ENCODE peak calls at places on chromosomes 7 and 10, in four cellular contexts. J, Z, H and D are unnamed samples.
A peak's percentile ranks its signal among the peaks of the same experiment; 100 is the strongest.

GRCh38 chr7:55198634-55199366 is 166.3 kb upstream of the LANCL2 start:
- DNase-seq in H (no peak), Z (no peak), J (no peak), D (no peak)

GRCh38 chr7:34087892-34088891 is 182.9 kb downstream of the BMPER start:
- DNase-seq in J (peak; percentile 79), H (peak; percentile 39), Z (peak; percentile 62), D (no peak)

GRCh38 chr7:116499168-116500070 is at the start of gene CAV2:
- DNase-seq in Z (peak; percentile 82), H (peak; percentile 79), J (peak; percentile 79), D (no peak)

GRCh38 chr7:94030634-94031033 is 26.5 kb upstream of the BET1 start:
- DNase-seq in Z (no peak), J (no peak), H (no peak), D (no peak)

GRCh38 chr7:1689356-1689755 is 19.3 kb downstream of the ELFN1 start:
- DNase-seq in Z (no peak), J (no peak), H (no peak), D (no peak)

GRCh38 chr7:131293018-131293417 is 34.7 kb upstream of the MKLN1 start:
- DNase-seq in J (no peak), H (no peak), Z (no peak), D (no peak)

GRCh38 chr7:5420841-5421625 is 2.6 kb downstream of the TNRC18 start:
- DNase-seq in Z (no peak), H (no peak), J (peak; percentile 47), D (no peak)

GRCh38 chr10:69004821-69005220 is 16.2 kb downstream of the KIFBP start:
- DNase-seq in H (no peak), Z (peak; percentile 47), J (no peak), D (no peak)

GRCh38 chr7:16836481-16836880 is 31.7 kb upstream of the AGR2 start:
- DNase-seq in J (no peak), H (no peak), Z (no peak), D (no peak)

GRCh38 chr10:9596368-9596920 is 1421.2 kb upstream of the CELF2 start:
- DNase-seq in H (no peak), J (no peak), Z (peak; percentile 10), D (no peak)

GRCh38 chr10:88754272-88754671 is 5.5 kb upstream of the LIPN start:
- DNase-seq in Z (no peak), J (no peak), H (no peak), D (no peak)

GRCh38 chr10:90964781-90965462 is 44.0 kb upstream of the ANKRD1 start:
- DNase-seq in J (no peak), H (no peak), Z (no peak), D (no peak)

GRCh38 chr10:100980327-100981110 is 6.8 kb downstream of the MRPL43 start:
- DNase-seq in Z (no peak), H (no peak), J (no peak), D (peak; percentile 18)

GRCh38 chr10:44650576-44651394 is 260.4 kb upstream of the TMEM72 start:
- DNase-seq in Z (no peak), H (no peak), J (no peak), D (no peak)

GRCh38 chr7:35599061-35599460 is 95.9 kb downstream of the HERPUD2 start:
- DNase-seq in J (no peak), H (no peak), Z (no peak), D (no peak)

GRCh38 chr10:43390791-43391190 is 18.2 kb downstream of the HNRNPF start:
- DNase-seq in Z (peak; percentile 73), J (peak; percentile 46), H (peak; percentile 66), D (no peak)

GRCh38 chr10:14478639-14479038 is 147.9 kb upstream of the FRMD4A start:
- DNase-seq in H (peak; percentile 63), Z (peak; percentile 49), J (peak; percentile 45), D (no peak)

GRCh38 chr7:21253740-21254687 is 173.9 kb upstream of the SP4 start:
- DNase-seq in H (peak; percentile 79), Z (peak; percentile 50), J (peak; percentile 77), D (no peak)
- TF ChIP-seq CTCF in H (peak; percentile 79), Z (peak; percentile 62), J (peak; percentile 73), D (peak; percentile 50)

GRCh38 chr7:143882020-143882610 is 19.9 kb downstream of the TCAF1 start:
- DNase-seq in Z (no peak), J (no peak), H (no peak), D (no peak)

GRCh38 chr7:143882611-143883078 is 19.3 kb downstream of the TCAF1 start:
- DNase-seq in H (no peak), J (peak; percentile 65), Z (no peak), D (no peak)

GRCh38 chr7:143876218-143876617 is 25.8 kb downstream of the TCAF1 start:
- DNase-seq in H (no peak), Z (no peak), J (no peak), D (no peak)

GRCh38 chr7:143877076-143877475 is 24.9 kb downstream of the TCAF1 start:
- DNase-seq in H (no peak), J (no peak), Z (no peak), D (no peak)

GRCh38 chr7:143878884-143879283 is 23.1 kb downstream of the TCAF1 start:
- DNase-seq in Z (no peak), J (no peak), H (no peak), D (no peak)
- TF ChIP-seq CTCF in Z (no peak), J (no peak), H (no peak), D (no peak)

GRCh38 chr10:16856092-16856491 is 38.9 kb upstream of the RSU1 start:
- DNase-seq in J (no peak), Z (no peak), H (no peak), D (no peak)

GRCh38 chr10:16853809-16854208 is 36.6 kb upstream of the RSU1 start:
- DNase-seq in H (no peak), J (no peak), Z (no peak), D (no peak)

GRCh38 chr10:16856567-16856966 is 39.3 kb upstream of the RSU1 start:
- DNase-seq in J (no peak), H (no peak), Z (no peak), D (no peak)

GRCh38 chr10:16854623-16855022 is 37.4 kb upstream of the RSU1 start:
- DNase-seq in H (no peak), J (peak; percentile 19), Z (peak; percentile 12), D (no peak)

GRCh38 chr10:16853201-16853600 is 36.0 kb upstream of the RSU1 start:
- DNase-seq in Z (peak; percentile 39), J (no peak), H (peak; percentile 12), D (no peak)
- TF ChIP-seq CTCF in Z (peak; percentile 53), J (no peak), H (peak; percentile 16), D (peak; percentile 26)

GRCh38 chr7:106064329-106064728 is 47.8 kb downstream of the SYPL1 start:
- DNase-seq in J (no peak), H (no peak), Z (no peak), D (no peak)

GRCh38 chr7:106063692-106064091 is 48.4 kb downstream of the SYPL1 start:
- DNase-seq in J (no peak), Z (no peak), H (no peak), D (no peak)

GRCh38 chr7:106063039-106063438 is 49.1 kb downstream of the SYPL1 start:
- DNase-seq in J (no peak), Z (no peak), H (no peak), D (no peak)

GRCh38 chr7:106065560-106066500 is 46.3 kb downstream of the SYPL1 start:
- DNase-seq in J (no peak), H (peak; percentile 62), Z (no peak), D (no peak)

DNA sequence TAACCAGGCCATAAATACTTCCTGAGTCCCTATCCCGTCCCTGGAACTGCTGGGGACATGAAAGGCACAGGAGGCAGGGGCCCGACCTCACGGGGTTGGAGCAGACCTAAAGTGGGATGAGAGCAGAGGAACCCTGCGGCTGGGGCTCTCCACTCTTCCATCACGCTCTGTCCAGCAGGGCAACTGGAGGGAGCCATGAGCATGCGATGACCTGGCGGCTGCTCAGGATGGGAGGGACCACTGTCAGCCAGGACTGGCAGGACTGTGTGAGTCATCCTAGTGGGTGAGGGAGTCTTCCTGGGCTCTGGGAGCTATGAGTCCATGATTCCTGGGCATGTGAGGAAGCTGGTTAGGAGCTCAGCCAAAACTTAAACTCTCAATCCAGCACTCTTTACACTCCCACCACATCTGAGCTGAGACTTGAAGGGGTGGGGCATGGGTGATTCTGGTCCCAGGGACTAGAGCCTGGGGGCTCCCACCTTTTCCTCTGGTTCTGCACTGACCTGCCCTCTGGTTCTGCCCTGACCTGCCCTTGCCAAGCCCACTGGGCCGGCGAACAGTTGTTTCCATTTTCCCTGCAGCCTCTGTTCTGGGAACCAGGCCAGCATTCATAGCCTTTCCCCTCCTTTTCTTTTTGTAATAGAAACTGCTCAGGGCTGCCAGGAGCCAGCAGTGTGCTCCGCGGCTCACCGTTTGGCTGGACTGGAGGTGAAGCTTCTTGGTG is 47.1 kb downstream of the SYPL1 start:
- DNase-seq in H (peak; percentile 32), Z (peak; percentile 85), J (peak; percentile 81), D (no peak)
- TF ChIP-seq CTCF in H (no peak), Z (no peak), J (no peak), D (no peak)

DNA sequence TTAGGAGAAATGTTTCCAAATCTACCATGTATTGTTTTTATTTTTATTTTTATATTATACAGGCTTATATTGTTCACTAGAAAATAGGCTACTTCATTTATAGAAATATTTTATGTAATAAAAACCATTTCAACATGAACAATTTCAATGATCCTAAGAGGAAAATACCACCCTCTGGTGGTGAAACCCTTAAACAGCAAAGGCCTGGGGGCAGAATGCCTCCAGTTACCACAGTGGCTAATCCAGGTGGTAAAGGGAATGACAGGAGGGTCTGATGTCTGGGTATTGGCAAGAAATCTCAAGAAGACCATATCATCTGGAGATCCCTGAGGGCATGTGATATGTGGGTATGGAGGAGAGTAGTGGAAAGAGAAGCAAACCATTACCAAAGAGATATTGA is 19.3 kb downstream of the MACC1 start:
- DNase-seq in H (no peak), J (peak; percentile 39), Z (peak; percentile 7), D (no peak)
- TF ChIP-seq CTCF in H (peak; percentile 30), J (peak; percentile 65), Z (no peak), D (peak; percentile 75)